ENCODE peak calls at places on chromosomes 3 and 15, in five cellular contexts. One of them, this sample, is unnamed.

GRCh38 chr3:57961828-57962447 is 46.3 kb upstream of the FLNB start:
- DNase-seq in fibroblast of the aortic adventitia: peak; percentile 76
- DNase-seq in CD8-positive, alpha-beta T cell: no peak
- DNase-seq in colonic mucosa: no peak
- DNase-seq in COLO829: no peak
- DNase-seq in this sample: no peak

GRCh38 chr3:99938270-99938955 is 120.8 kb downstream of the CMSS1 start:
- DNase-seq in colonic mucosa: no peak
- DNase-seq in CD8-positive, alpha-beta T cell: no peak
- DNase-seq in fibroblast of the aortic adventitia: peak; percentile 67
- DNase-seq in COLO829: no peak
- DNase-seq in this sample: no peak

GRCh38 chr3:39376929-39377634 is 6.1 kb upstream of the SLC25A38 start:
- DNase-seq in CD8-positive, alpha-beta T cell: no peak
- DNase-seq in colonic mucosa: no peak
- DNase-seq in fibroblast of the aortic adventitia: no peak
- DNase-seq in COLO829: no peak
- DNase-seq in this sample: no peak

GRCh38 chr15:48190932-48191573 is 412 bp upstream of the CTXN2 start:
- DNase-seq in CD8-positive, alpha-beta T cell: no peak
- DNase-seq in colonic mucosa: peak; percentile 82
- DNase-seq in fibroblast of the aortic adventitia: peak; percentile 67
- DNase-seq in COLO829: peak; percentile 13
- DNase-seq in this sample: peak; percentile 1

GRCh38 chr15:53346583-53346982 is 412.9 kb downstream of the WDR72 start:
- DNase-seq in colonic mucosa: no peak
- DNase-seq in fibroblast of the aortic adventitia: no peak
- DNase-seq in CD8-positive, alpha-beta T cell: no peak
- DNase-seq in COLO829: no peak
- DNase-seq in this sample: no peak

GRCh38 chr3:135762188-135762853 is 203.2 kb upstream of the PPP2R3A start:
- DNase-seq in CD8-positive, alpha-beta T cell: no peak
- DNase-seq in colonic mucosa: no peak
- DNase-seq in COLO829: peak; percentile 60
- DNase-seq in fibroblast of the aortic adventitia: no peak
- DNase-seq in this sample: no peak

GRCh38 chr15:75044258-75044878 is 21.0 kb downstream of the PPCDC start:
- DNase-seq in CD8-positive, alpha-beta T cell: no peak
- DNase-seq in fibroblast of the aortic adventitia: no peak
- DNase-seq in COLO829: no peak
- DNase-seq in colonic mucosa: no peak
- DNase-seq in this sample: no peak

GRCh38 chr3:25471081-25471768 is 43.2 kb downstream of the RARB start:
- DNase-seq in COLO829: no peak
- DNase-seq in colonic mucosa: no peak
- DNase-seq in fibroblast of the aortic adventitia: no peak
- DNase-seq in CD8-positive, alpha-beta T cell: no peak
- DNase-seq in this sample: no peak

GRCh38 chr3:11480663-11481298 is 162.9 kb downstream of the VGLL4 start:
- DNase-seq in fibroblast of the aortic adventitia: no peak
- DNase-seq in colonic mucosa: no peak
- DNase-seq in CD8-positive, alpha-beta T cell: no peak
- DNase-seq in COLO829: no peak
- DNase-seq in this sample: no peak

GRCh38 chr3:31421280-31422048 is 111.3 kb upstream of the STT3B start:
- DNase-seq in fibroblast of the aortic adventitia: no peak
- DNase-seq in colonic mucosa: no peak
- DNase-seq in COLO829: no peak
- DNase-seq in CD8-positive, alpha-beta T cell: no peak
- DNase-seq in this sample: no peak

GRCh38 chr3:144031938-144032337 is 60.3 kb downstream of the DIPK2A start:
- DNase-seq in fibroblast of the aortic adventitia: peak; percentile 75
- DNase-seq in CD8-positive, alpha-beta T cell: no peak
- DNase-seq in colonic mucosa: no peak
- DNase-seq in COLO829: peak; percentile 24
- DNase-seq in this sample: peak; percentile 84

GRCh38 chr3:107236661-107237375 is 140.4 kb upstream of the CCDC54 start:
- DNase-seq in CD8-positive, alpha-beta T cell: no peak
- DNase-seq in fibroblast of the aortic adventitia: no peak
- DNase-seq in COLO829: no peak
- DNase-seq in colonic mucosa: no peak
- DNase-seq in this sample: no peak

GRCh38 chr3:184496933-184497332 is 64.7 kb upstream of the EPHB3 start:
- DNase-seq in colonic mucosa: peak; percentile 47
- DNase-seq in COLO829: no peak
- DNase-seq in fibroblast of the aortic adventitia: no peak
- DNase-seq in CD8-positive, alpha-beta T cell: no peak
- DNase-seq in this sample: no peak

GRCh38 chr3:113008117-113008516 is 17.3 kb downstream of the GTPBP8 start:
- DNase-seq in COLO829: no peak
- DNase-seq in colonic mucosa: no peak
- DNase-seq in fibroblast of the aortic adventitia: no peak
- DNase-seq in CD8-positive, alpha-beta T cell: no peak
- DNase-seq in this sample: no peak

This sample was measured in nucleus accumbens.